ENCODE peak calls at places on chromosomes 12 and 14, in six cellular contexts. O is endothelial cell of umbilical vein; R is foreskin fibroblast; J is stimulated activated CD8-positive, alpha-beta memory T cell treated with anti-CD3 and anti-CD28 coated beads, Interleukin-15, amount 100 ng/mL, for 48 hours; U is M059J; V is effector CD8-positive, alpha-beta T cell. Y is an unnamed sample.

GRCh38 chr14:89543420-89543790 is 126.4 kb upstream of the FOXN3 start:
- DNase-seq in U (peak), O (no peak), V (no peak), R (peak), J (no peak), Y (no peak)

GRCh38 chr12:92879698-92880322 is 49.3 kb downstream of the EEA1 start:
- DNase-seq in O (no peak), V (no peak), J (no peak), U (no peak), R (no peak), Y (no peak)

GRCh38 chr12:64733857-64734256 is 25.3 kb downstream of the GNS start:
- DNase-seq in R (peak), U (peak), V (no peak), J (no peak), O (peak), Y (no peak)

GRCh38 chr14:80059041-80059440 is 152.3 kb downstream of the DIO2 start:
- DNase-seq in O (no peak), R (peak), V (no peak), U (no peak), J (no peak), Y (no peak)

GRCh38 chr12:110037315-110037714 is 11.0 kb downstream of the C12orf76 start:
- DNase-seq in O (no peak), V (no peak), U (no peak), J (no peak), R (no peak), Y (no peak)

GRCh38 chr14:72892879-72893635 is 844 bp downstream of the DPF3 start:
- DNase-seq in J (no peak), U (peak), V (peak), O (peak), R (peak), Y (no peak)

GRCh38 chr12:117919479-117919878 is 49.3 kb downstream of the KSR2 start:
- DNase-seq in O (no peak), R (no peak), U (no peak), V (no peak), J (no peak), Y (no peak)

GRCh38 chr14:104119119-104119699 is 19.2 kb upstream of the KIF26A start:
- DNase-seq in R (no peak), V (no peak), U (no peak), J (no peak), O (no peak), Y (no peak)

GRCh38 chr12:115790526-115790925 is 487.0 kb downstream of the MED13L start:
- DNase-seq in V (no peak), O (no peak), R (peak), J (no peak), U (no peak), Y (no peak)

GRCh38 chr14:89740241-89740640 is 214.3 kb downstream of the EFCAB11 start:
- DNase-seq in U (no peak), V (no peak), J (no peak), R (no peak), O (no peak), Y (no peak)

GRCh38 chr12:32450363-32450762 is 51.0 kb downstream of the FGD4 start:
- DNase-seq in U (no peak), R (no peak), V (no peak), J (no peak), O (no peak), Y (no peak)

GRCh38 chr12:24778486-24779304 is 170.2 kb downstream of the BCAT1 start:
- DNase-seq in R (peak), U (peak), V (no peak), J (no peak), O (peak), Y (no peak)

GRCh38 chr14:89379006-89379405 is 38.0 kb downstream of the FOXN3 start:
- DNase-seq in U (no peak), O (no peak), J (no peak), R (no peak), V (no peak), Y (no peak)

GRCh38 chr12:100793182-100793581 is 1.4 kb upstream of the ANO4 start:
- DNase-seq in J (no peak), O (no peak), V (no peak), U (peak), R (peak), Y (no peak)

GRCh38 chr12:104589215-104589614 is 132.5 kb downstream of the CHST11 start:
- DNase-seq in U (no peak), R (no peak), O (no peak), J (no peak), V (no peak), Y (no peak)

GRCh38 chr12:54385251-54385914 is 850 bp upstream of the ZNF385A start:
- DNase-seq in J (no peak), O (no peak), R (no peak), U (no peak), V (no peak), Y (no peak)

GRCh38 chr14:92463141-92463540 is 50.4 kb upstream of the RIN3 start:
- DNase-seq in O (no peak), V (no peak), J (no peak), U (no peak), R (no peak), Y (no peak)

GRCh38 chr12:107973950-107974349 is 155.1 kb upstream of the WSCD2 start:
- DNase-seq in J (no peak), R (no peak), U (no peak), V (no peak), O (no peak), Y (no peak)

GRCh38 chr12:8065991-8066594 is at the start of gene C3AR1:
- DNase-seq in R (peak), J (no peak), U (peak), O (peak), V (no peak), Y (no peak)

GRCh38 chr14:43625294-43625693 is 881.8 kb downstream of the FSCB start:
- DNase-seq in J (no peak), R (no peak), U (no peak), O (no peak), V (no peak), Y (no peak)

GRCh38 chr12:110668480-110669192 is 20.3 kb downstream of the HVCN1 start:
- DNase-seq in U (no peak), R (no peak), V (no peak), J (no peak), O (no peak), Y (no peak)

GRCh38 chr12:47767197-47767724 is 5.8 kb upstream of the SLC48A1 start:
- DNase-seq in U (no peak), R (peak), J (peak), O (peak), V (peak), Y (peak)

GRCh38 chr14:23639891-23640523 is 3.8 kb downstream of the DHRS2 start:
- DNase-seq in O (no peak), U (no peak), R (peak), J (no peak), V (no peak), Y (no peak)

GRCh38 chr14:30214014-30214413 is 286.4 kb upstream of the PRKD1 start:
- DNase-seq in U (peak), V (no peak), J (no peak), O (peak), R (peak), Y (no peak)

GRCh38 chr12:83945871-83946270 is 966.7 kb downstream of the SLC6A15 start:
- DNase-seq in V (no peak), U (no peak), R (peak), J (no peak), O (peak), Y (no peak)

Y was measured in stimulated activated CD4-positive, alpha-beta T cell treated with anti-CD3 and anti-CD28 coated beads, Interleukin-12 subunit alpha, Interleukin-12 subunit beta, amount 100 ng/mL, for 48 hours.